ENCODE peak calls at places on chromosomes 1 and 21, in nine cellular contexts. V is AG04450, O is fibroblast of pulmonary artery, X is psoas muscle, S is kidney epithelial cell, L is lower leg skin, T is heart right ventricle, P is MM.1S, K is AG04449. I is an unnamed sample.

GRCh38 chr1:238060046-238060445 is 169.3 kb upstream of the ZP4 start:
- DNase-seq in K (no peak), T (no peak), S (no peak), V (no peak), L (no peak), P (no peak), X (no peak), O (no peak), I (no peak)

GRCh38 chr1:63949965-63950364 is 176.1 kb downstream of the ROR1 start:
- DNase-seq in L (no peak), O (peak), K (no peak), S (no peak), T (no peak), V (no peak), X (peak), P (no peak), I (no peak)

GRCh38 chr1:10170362-10170665 is 40.1 kb upstream of the KIF1B start:
- DNase-seq in T (no peak), V (no peak), O (no peak), K (no peak), L (no peak), S (peak), P (peak), X (no peak), I (peak)

GRCh38 chr1:44685218-44685617 is 10.7 kb downstream of the ARMH1 start:
- DNase-seq in X (no peak), V (no peak), K (no peak), L (no peak), O (no peak), T (no peak), S (no peak), P (no peak), I (no peak)

GRCh38 chr1:223142795-223143759 is at the start of gene TLR5:
- DNase-seq in L (peak), T (peak), X (peak), S (no peak), V (no peak), O (peak), P (peak), K (no peak), I (peak)

GRCh38 chr1:209839875-209840491 is 12.2 kb downstream of the UTP25 start:
- DNase-seq in L (no peak), K (peak), T (no peak), S (peak), P (no peak), X (no peak), V (peak), O (peak), I (peak)

GRCh38 chr1:33433509-33434362 is 2.8 kb upstream of the PHC2 start:
- DNase-seq in L (peak), V (peak), O (peak), T (no peak), S (peak), P (no peak), X (peak), K (peak), I (peak)

GRCh38 chr1:21586926-21587601 is 77.8 kb downstream of the ALPL start:
- DNase-seq in P (no peak), K (peak), L (peak), T (peak), O (peak), V (peak), X (peak), S (peak), I (peak)

GRCh38 chr1:35031103-35031452 is 667 bp downstream of the ZMYM6 start:
- DNase-seq in X (peak), L (no peak), K (no peak), O (peak), T (no peak), V (no peak), P (peak), S (no peak), I (peak)

GRCh38 chr1:245856944-245857531 is 650.0 kb downstream of the SMYD3 start:
- DNase-seq in V (no peak), K (peak), P (no peak), O (peak), X (no peak), S (no peak), T (no peak), L (no peak), I (peak)

GRCh38 chr1:89089962-89090361 is 25.0 kb upstream of the GBP1 start:
- DNase-seq in O (no peak), L (no peak), T (no peak), S (no peak), V (no peak), K (no peak), P (no peak), X (no peak), I (no peak)

GRCh38 chr1:211324992-211325775 is 1.4 kb upstream of the TRAF5 start:
- DNase-seq in X (no peak), O (no peak), S (no peak), K (no peak), V (no peak), T (no peak), P (no peak), L (no peak), I (no peak)

GRCh38 chr21:33228455-33228854 is 1.3 kb upstream of the IFNAR2 start:
- DNase-seq in V (no peak), S (no peak), L (no peak), P (no peak), O (no peak), K (no peak), X (no peak), T (no peak), I (no peak)
- H3K4me3 ChIP-seq in V (no peak), S (no peak), L (no peak), P (no peak), O (no peak), K (no peak), X (no peak), T (no peak), I (no peak)

DNA sequence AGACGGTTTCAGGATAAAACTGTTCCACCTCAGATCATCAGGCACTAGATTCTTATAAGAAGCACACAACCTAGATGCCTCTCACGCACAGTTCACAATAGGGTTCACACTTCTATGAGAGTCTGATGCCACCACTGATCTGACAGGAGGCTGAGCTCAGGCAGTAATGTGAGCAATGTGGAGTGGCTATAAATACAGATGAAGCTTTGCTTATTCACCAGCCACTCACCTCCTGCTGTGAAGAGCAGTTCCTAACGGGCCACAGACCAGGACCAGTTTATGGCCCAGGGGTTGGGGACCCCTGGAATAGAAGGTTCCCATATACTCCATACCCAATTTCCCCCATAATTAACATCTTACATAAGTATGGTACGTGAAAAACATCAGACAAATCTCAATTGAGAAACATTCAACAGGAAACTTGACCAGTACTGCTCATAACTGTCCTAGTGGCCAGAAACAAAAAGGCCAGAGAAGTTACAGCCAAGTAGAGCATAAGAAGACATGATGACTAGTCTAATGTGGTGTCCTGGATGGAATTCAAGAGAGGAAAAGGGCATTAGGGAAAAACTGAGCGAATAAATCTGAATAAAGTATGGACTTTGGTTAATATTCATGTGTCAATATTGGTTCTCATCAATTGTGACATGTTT is 24.7 kb upstream of the IGSF5 start:
- DNase-seq in O (no peak), L (no peak), X (no peak), V (no peak), K (no peak), P (no peak), T (no peak), S (no peak), I (no peak)
- TF ChIP-seq CTCF in O (no peak), L (no peak), X (no peak), V (peak), K (no peak), P (peak), T (no peak), S (no peak), I (no peak)

DNA sequence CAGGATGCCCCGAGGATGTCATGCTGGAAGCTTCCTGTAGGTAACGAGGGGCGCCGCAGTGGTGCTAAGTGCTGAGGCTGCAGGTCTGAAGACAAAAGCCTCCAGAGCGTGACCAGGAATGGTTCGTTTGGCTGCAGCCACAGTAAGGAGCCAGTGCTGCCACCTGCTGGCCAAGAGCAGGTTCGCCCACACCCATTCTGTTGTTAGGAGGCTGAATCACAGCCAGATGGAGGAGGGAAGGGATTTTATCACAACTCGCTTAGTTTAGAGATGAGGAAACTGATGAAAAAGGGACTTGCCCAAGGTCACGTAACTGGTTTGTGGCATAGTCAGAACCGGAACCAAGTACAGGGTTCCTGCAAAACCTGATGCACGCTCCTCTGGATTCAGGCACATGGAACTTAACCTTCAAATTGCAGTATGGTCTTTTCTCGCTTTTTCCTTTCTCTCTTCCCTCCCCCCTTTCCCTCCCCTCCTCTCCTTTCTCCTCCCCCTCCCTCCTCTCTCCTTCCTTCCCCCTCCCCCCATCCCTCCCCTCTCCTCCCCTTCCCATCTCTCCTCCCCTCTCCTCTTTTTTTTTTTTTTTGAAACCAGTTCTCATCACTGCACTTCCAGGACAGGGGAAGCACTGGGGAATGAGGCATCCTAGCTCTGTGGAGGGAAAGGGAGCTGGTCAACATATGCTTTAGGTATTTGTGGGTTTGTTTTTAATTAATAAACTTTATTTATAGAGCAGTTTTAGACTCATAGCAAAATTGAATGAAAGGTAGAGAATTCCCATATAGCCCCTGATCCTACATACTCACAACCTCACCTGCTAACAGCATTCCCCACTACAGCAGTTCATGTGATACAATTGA is 81.8 kb downstream of the MPZL1 start:
- DNase-seq in X (peak), O (peak), V (peak), P (peak), S (peak), K (peak), T (peak), L (peak), I (peak)
- H3K4me3 ChIP-seq in X (peak), O (no peak), V (no peak), P (no peak), S (no peak), K (peak), T (no peak), L (no peak), I (no peak)

GRCh38 chr1:29344336-29344735 is 108.0 kb downstream of the PTPRU start:
- DNase-seq in T (no peak), K (no peak), X (no peak), S (no peak), L (no peak), V (no peak), P (no peak), O (no peak), I (no peak)
- TF ChIP-seq CTCF in T (no peak), K (no peak), X (no peak), S (no peak), L (no peak), V (no peak), P (no peak), O (no peak), I (no peak)

GRCh38 chr1:150576794-150577556 is 2.4 kb downstream of the MCL1 start:
- DNase-seq in K (no peak), X (no peak), V (no peak), S (no peak), T (no peak), O (peak), P (no peak), L (no peak), I (peak)

GRCh38 chr1:150575518-150576366 is 3.7 kb downstream of the MCL1 start:
- DNase-seq in V (no peak), X (no peak), T (no peak), K (no peak), P (no peak), L (no peak), S (no peak), O (peak), I (peak)

GRCh38 chr1:150574260-150575071 is 4.9 kb downstream of the MCL1 start:
- DNase-seq in O (peak), K (no peak), P (no peak), L (no peak), T (no peak), X (no peak), S (no peak), V (no peak), I (no peak)

GRCh38 chr1:150576367-150576711 is 3.1 kb downstream of the MCL1 start:
- DNase-seq in V (no peak), T (no peak), P (no peak), L (no peak), K (no peak), S (no peak), O (peak), X (no peak), I (no peak)

GRCh38 chr1:150575072-150575489 is 4.3 kb downstream of the MCL1 start:
- DNase-seq in S (no peak), V (no peak), P (no peak), X (no peak), K (no peak), L (no peak), T (no peak), O (no peak), I (peak)
- H3K4me3 ChIP-seq in S (peak), V (peak), P (peak), X (peak), K (peak), L (peak), T (peak), O (peak), I (no peak)

DNA sequence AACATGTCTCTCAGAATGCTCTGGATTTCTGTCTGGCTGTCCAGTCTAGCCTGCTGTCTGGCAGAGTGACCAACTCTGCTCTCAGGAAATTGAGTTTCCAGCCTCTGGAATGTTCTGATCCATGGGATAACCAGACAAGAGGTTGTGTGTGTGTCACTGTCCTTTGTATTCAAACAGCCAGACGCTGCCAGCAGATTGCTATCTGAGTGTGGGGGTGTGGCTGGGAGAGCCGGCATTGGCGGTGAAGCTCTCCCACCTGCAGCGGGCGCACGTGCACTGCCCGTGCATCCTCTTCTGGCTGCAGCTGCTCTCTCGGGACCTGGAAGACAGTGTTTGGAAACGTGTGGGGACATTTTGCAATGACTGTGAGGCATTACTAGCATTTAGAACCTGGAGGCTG is 26.1 kb downstream of the PKP1 start:
- DNase-seq in L (peak), S (peak), K (no peak), O (peak), X (peak), V (no peak), P (peak), T (peak), I (peak)
- TF ChIP-seq CTCF in L (no peak), S (peak), K (no peak), O (no peak), X (no peak), V (no peak), P (peak), T (peak), I (peak)

DNA sequence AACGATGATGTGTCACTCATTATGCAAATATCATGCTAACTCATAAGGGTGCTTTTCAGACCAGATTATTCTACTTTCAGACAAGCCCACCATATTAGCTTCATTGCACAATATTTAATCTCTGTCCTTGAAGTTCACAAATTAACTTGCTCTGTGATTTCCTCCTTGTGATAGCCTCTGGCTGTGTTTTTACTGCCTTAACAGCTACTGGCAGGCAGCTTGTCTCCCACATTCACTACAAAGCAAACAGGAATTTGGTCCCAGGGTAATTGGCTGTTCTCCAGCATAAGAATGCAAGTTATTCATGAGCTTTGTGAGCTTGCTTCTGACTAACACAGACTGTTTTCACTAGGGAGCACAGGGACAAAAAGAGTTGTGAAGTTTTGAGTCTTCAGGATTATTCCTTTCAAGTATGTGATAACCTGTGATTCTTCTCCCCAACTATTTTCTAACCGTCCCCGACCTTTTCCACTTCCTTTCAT is 87.9 kb upstream of the HMCN1 start:
- DNase-seq in K (peak), V (peak), T (no peak), P (no peak), S (peak), L (peak), X (no peak), O (peak), I (peak)
- H3K4me3 ChIP-seq in K (no peak), V (peak), T (no peak), P (no peak), S (no peak), L (no peak), X (no peak), O (peak), I (no peak)

I was measured in bronchial epithelial cell.